ENCODE peak calls at places on chromosome 1, in four cellular contexts. C is GM23338, Y is esophagus muscularis mucosa, W is GM20000. D is an unnamed sample.

GRCh38 chr1:61491497-61491896 is 233.4 kb downstream of the TM2D1 start:
- DNase-seq in C (no peak), Y (no peak), W (no peak), D (no peak)

GRCh38 chr1:45282346-45282745 is 44.3 kb upstream of the HPDL start:
- DNase-seq in C (no peak), Y (no peak), W (no peak), D (no peak)

GRCh38 chr1:45260244-45260643 is 53.8 kb upstream of the ZSWIM5 start:
- DNase-seq in C (no peak), Y (no peak), W (no peak), D (no peak)

GRCh38 chr1:74316302-74316701 is 81.1 kb downstream of the TNNI3K start:
- DNase-seq in C (peak), Y (no peak), W (no peak), D (no peak)

GRCh38 chr1:42756956-42757891 is 9.6 kb downstream of the P3H1 start:
- DNase-seq in C (peak), Y (no peak), W (peak), D (no peak)

GRCh38 chr1:33758698-33759097 is 105.2 kb upstream of the HMGB4 start:
- DNase-seq in C (no peak), Y (no peak), W (no peak), D (no peak)

GRCh38 chr1:22375601-22376000 is 76.0 kb upstream of the ZBTB40 start:
- DNase-seq in C (no peak), Y (no peak), W (no peak), D (no peak)

GRCh38 chr1:170586321-170586855 is 54.4 kb downstream of the GORAB start:
- DNase-seq in C (peak), Y (no peak), W (no peak), D (no peak)

GRCh38 chr1:3417082-3417728 is 37.3 kb upstream of the ARHGEF16 start:
- DNase-seq in C (no peak), Y (no peak), W (no peak), D (no peak)

GRCh38 chr1:47912756-47913155 is 84.4 kb downstream of the TRABD2B start:
- DNase-seq in C (no peak), Y (no peak), W (no peak), D (no peak)

GRCh38 chr1:114669562-114670082 is at the start of gene DENND2C:
- DNase-seq in C (peak), Y (no peak), W (no peak), D (no peak)

GRCh38 chr1:114671939-114672275 is 2.1 kb upstream of the DENND2C start:
- DNase-seq in C (no peak), Y (no peak), W (no peak), D (no peak)

GRCh38 chr1:114668784-114669561 is 876 bp downstream of the DENND2C start:
- DNase-seq in C (peak), Y (no peak), W (no peak), D (no peak)

GRCh38 chr1:114671011-114671938 is 1.4 kb upstream of the DENND2C start:
- DNase-seq in C (no peak), Y (no peak), W (peak), D (no peak)

DNA sequence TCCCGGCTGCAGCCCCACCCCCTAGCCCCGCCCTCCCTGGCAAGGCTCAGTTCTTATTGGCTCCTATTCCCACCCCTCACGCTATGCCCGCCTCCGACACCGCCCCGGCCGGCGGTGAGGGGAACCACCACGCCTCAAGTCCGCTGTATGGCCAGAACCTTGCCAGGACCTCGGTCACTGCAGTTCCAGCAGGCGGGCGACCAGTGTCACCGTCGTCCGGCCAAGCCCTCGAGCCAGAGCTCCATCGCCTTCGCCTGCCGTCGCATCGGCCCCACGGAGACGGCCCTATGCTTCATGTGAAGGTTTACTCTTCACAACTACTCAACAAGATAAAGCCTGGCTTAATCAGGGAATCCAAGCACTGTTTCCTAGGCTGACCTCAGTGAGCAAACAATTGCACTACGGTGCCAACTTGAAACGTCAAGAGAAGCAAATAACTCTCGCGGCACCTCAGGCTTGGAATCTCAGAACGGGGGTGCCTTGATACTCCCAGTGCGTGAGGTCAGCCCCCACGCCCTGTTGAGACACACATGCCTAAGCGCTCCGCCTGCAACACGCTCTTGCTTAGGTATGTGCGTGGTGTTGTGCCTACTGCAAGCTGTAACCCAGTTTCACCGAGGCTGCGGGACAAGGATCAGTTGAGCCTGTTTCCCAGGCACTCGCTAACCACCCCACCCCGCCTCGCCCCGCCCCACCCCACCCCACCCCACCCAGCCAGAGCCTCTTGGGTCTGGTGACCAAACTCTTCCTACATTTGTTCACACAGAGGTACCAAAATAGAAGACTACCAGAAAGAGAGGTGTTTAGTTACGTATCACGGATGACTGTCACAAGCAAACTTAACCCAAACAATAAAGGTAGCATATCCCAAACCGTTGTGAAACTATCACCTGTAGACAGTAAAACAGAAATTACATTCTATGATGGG is 498 bp upstream of the DENND2C start:
- DNase-seq in C (peak), Y (peak), W (peak), D (peak)
- TF ChIP-seq CTCF in C (no peak), Y (peak), W (no peak), D (no peak)

GRCh38 chr1:206608108-206608698 is 4.1 kb downstream of the EIF2D start:
- DNase-seq in C (peak), Y (no peak), W (peak), D (peak)
- TF ChIP-seq CTCF in C (peak), Y (peak), W (peak), D (peak)

DNA sequence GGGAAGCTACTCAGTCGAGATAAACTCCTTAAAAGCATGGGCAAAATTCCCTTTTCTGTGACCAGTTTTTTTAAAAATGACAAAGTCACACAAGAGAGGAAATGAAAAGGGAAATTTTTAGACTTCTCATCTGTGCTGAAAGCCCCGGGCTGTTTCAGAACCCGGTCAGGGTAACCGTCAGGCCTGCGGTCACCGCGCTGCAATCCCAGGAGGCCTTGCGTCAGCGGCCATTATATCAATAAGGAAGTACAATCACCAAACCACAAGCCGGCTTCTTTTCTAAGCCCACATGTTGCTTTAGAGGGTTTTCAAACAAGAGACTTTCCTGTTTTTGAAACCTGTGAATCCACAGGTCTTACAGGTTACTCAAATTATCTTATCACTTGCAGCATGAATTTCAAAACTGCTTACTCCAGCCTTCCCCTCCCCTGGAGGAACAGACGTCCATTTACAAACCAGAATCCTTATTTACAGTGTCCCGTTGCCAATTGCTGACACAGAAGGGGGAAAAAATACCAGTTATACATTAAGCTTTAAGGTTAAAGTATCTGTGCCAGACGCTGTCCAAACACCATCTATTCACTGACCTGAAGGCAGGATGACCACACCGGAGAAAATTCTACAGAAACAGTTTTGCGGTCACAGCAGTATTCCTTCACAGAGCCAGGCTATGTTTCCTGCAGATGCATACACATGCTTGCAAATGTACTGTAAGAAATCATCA is 165.3 kb downstream of the TOMM20 start:
- DNase-seq in C (no peak), Y (no peak), W (peak), D (peak)
- TF ChIP-seq CTCF in C (no peak), Y (no peak), W (no peak), D (no peak)

DNA sequence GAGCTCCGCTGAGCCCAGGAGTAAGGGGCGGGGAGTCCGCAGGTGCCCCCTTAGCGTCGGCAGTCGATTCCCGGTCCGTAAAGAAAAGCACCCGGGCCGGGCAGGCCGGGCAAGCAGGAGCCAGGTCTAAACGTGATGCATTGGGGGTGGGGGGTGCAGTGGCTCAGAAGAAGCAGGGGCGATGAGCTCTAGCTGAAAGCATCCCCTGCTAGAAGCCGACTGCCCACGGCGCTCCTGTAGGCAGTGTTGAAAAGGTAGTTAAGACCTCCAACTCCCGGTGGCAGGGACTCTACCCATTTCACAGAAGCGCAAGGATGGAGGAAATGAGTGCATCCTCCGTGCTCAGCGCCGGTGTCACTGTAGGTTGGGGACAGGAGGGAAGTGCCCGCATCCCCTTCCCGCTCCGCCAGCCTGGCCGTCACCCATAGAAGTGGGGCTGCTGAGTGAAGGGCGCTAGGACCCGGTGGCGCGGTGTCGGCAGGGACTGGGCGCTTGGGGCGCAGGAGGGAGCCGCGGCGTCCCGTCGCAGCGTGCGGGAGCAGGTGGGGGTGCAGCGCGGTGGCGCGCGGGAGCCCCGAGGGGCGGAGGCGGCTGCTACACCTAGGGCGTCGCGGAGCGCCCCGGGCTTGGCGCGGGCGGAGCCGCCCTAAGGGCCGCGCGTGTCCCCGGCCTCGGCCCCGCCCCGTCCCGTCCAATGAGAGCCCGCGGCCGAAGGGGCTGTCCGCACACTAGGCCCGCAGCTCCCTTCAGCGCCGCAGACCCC is at the start of gene WNT2B:
- DNase-seq in C (peak), Y (no peak), W (peak), D (peak)
- TF ChIP-seq CTCF in C (no peak), Y (no peak), W (no peak), D (no peak)

DNA sequence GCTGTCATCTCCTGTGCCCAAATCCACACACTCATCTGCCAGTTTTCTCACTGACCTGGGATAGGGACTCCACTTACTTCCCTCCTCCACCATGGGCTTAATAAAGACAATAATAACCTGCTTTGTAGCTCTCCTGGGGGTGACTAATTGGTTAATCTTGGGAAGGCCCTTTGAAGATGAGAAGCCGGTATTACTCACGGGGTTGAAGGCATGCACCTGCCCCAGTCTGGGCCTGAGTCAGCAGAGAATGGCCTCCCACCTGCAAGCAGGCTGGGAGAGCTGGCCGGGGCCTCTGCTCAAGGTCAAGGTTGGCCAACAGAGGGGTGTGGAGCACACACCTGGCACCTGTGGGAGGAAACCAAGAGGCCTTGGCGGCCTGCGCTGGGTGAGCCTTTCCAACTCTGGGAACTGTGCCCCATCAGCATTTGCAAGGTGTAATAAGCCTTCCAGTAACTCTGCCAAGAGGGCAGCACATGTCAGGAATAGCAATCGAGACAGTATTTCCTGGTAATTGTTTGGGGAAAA is 49.1 kb downstream of the TOMM20 start:
- DNase-seq in C (no peak), Y (no peak), W (no peak), D (no peak)
- TF ChIP-seq CTCF in C (no peak), Y (no peak), W (no peak), D (no peak)

DNA sequence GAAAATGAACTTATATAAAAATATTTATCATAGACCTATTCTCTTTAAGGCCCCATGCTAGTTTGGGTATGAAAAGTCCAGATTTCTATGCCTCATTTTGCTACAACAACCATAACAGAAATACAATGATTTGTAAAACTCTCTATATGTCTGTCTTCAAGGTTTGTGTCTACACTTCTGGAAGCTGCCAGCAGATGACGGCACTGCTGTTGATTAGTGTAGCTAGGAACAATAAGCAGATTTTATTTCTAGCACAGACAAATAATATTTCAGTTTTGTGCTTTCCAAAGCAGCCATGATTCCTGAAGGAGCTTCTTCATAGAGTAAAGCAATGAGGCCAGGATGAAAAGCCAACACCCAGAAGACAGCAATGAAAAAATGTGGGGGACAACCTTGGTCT is 779.6 kb upstream of the ADGRL2 start:
- DNase-seq in C (no peak), Y (no peak), W (no peak), D (no peak)
- TF ChIP-seq CTCF in C (no peak), Y (no peak), W (no peak), D (no peak)

GRCh38 chr1:235199441-235199840 is 38.4 kb upstream of the RBM34 start:
- DNase-seq in C (peak), Y (no peak), W (no peak), D (no peak)
- TF ChIP-seq CTCF in C (peak), Y (peak), W (no peak), D (no peak)

GRCh38 chr1:7538849-7539771 is 232.0 kb upstream of the VAMP3 start:
- DNase-seq in C (no peak), Y (no peak), W (no peak), D (no peak)
- TF ChIP-seq CTCF in C (peak), Y (no peak), W (no peak), D (no peak)

GRCh38 chr1:85936470-85936869 is 220.1 kb downstream of the COL24A1 start:
- DNase-seq in C (no peak), Y (no peak), W (no peak), D (no peak)
- TF ChIP-seq CTCF in C (no peak), Y (no peak), W (no peak), D (no peak)